ENCODE peak calls at places on chromosomes 1 and 21, in eight cellular contexts. C, B, G, T, M, J, V and I are unnamed samples.

GRCh38 chr1:8667869-8668595 is 149.4 kb downstream of the RERE start:
- DNase-seq in C (no peak), B (peak), G (no peak), T (peak), M (peak), J (no peak), V (no peak), I (no peak)

GRCh38 chr1:31855038-31855845 is 39.4 kb upstream of the SPOCD1 start:
- DNase-seq in C (peak), B (peak), G (no peak), T (no peak), M (peak), J (peak), V (no peak), I (no peak)

GRCh38 chr1:151362308-151363155 is 10.0 kb downstream of the SELENBP1 start:
- DNase-seq in C (no peak), B (no peak), G (no peak), T (no peak), M (no peak), J (no peak), V (no peak), I (no peak)

GRCh38 chr1:243508303-243508713 is 252.5 kb downstream of the SDCCAG8 start:
- DNase-seq in C (no peak), B (no peak), G (no peak), T (no peak), M (no peak), J (no peak), V (no peak), I (peak)

GRCh38 chr1:26015358-26015757 is 6.2 kb upstream of the EXTL1 start:
- DNase-seq in C (no peak), B (no peak), G (no peak), T (no peak), M (peak), J (no peak), V (no peak), I (peak)

GRCh38 chr1:168636642-168637111 is 60.3 kb downstream of the XCL1 start:
- DNase-seq in C (no peak), B (peak), G (no peak), T (no peak), M (peak), J (no peak), V (no peak), I (no peak)

GRCh38 chr1:10398278-10398733 is 558 bp upstream of the PGD start:
- DNase-seq in C (no peak), B (no peak), G (no peak), T (no peak), M (no peak), J (no peak), V (no peak), I (peak)

GRCh38 chr1:149888999-149889289 is 10.4 kb upstream of the BOLA1 start:
- DNase-seq in C (no peak), B (peak), G (no peak), T (peak), M (peak), J (no peak), V (peak), I (no peak)

GRCh38 chr1:8943516-8943896 is 2.2 kb upstream of the CA6 start:
- DNase-seq in C (no peak), B (no peak), G (no peak), T (no peak), M (no peak), J (no peak), V (no peak), I (peak)

GRCh38 chr21:40120944-40121575 is 253.8 kb downstream of the PCP4 start:
- DNase-seq in C (no peak), B (peak), G (peak), T (peak), M (peak), J (no peak), V (no peak), I (peak)

GRCh38 chr1:156053770-156054499 is at the start of gene UBQLN4:
- DNase-seq in C (peak), B (peak), G (peak), T (peak), M (peak), J (peak), V (peak), I (peak)

GRCh38 chr1:110750446-110751029 is 75.8 kb upstream of the KCNA3 start:
- DNase-seq in C (no peak), B (no peak), G (no peak), T (no peak), M (no peak), J (no peak), V (no peak), I (no peak)

GRCh38 chr1:150909585-150910185 is 16.5 kb upstream of the SETDB1 start:
- DNase-seq in C (no peak), B (no peak), G (peak), T (no peak), M (no peak), J (no peak), V (no peak), I (no peak)

GRCh38 chr1:30375156-30375555 is 348.2 kb downstream of the MATN1 start:
- DNase-seq in C (no peak), B (no peak), G (no peak), T (no peak), M (no peak), J (no peak), V (peak), I (no peak)

GRCh38 chr21:35050348-35051286 is 1.5 kb upstream of the RUNX1 start:
- DNase-seq in C (no peak), B (no peak), G (peak), T (no peak), M (no peak), J (peak), V (no peak), I (no peak)

GRCh38 chr1:177351361-177352108 is 180.8 kb downstream of the BRINP2 start:
- DNase-seq in C (no peak), B (no peak), G (no peak), T (no peak), M (no peak), J (no peak), V (peak), I (no peak)

GRCh38 chr1:245386321-245387002 is 231.7 kb downstream of the KIF26B start:
- DNase-seq in C (no peak), B (no peak), G (no peak), T (peak), M (no peak), J (no peak), V (no peak), I (no peak)

GRCh38 chr1:110324667-110325066 is 14.5 kb upstream of the RBM15 start:
- DNase-seq in C (no peak), B (no peak), G (no peak), T (no peak), M (no peak), J (no peak), V (no peak), I (no peak)

GRCh38 chr1:200771625-200772555 is 33.2 kb downstream of the CAMSAP2 start:
- DNase-seq in C (no peak), B (peak), G (no peak), T (no peak), M (peak), J (peak), V (no peak), I (no peak)

GRCh38 chr1:219917851-219918466 is 10.4 kb downstream of the SLC30A10 start:
- DNase-seq in C (no peak), B (peak), G (no peak), T (no peak), M (peak), J (no peak), V (no peak), I (no peak)

GRCh38 chr21:15060776-15061175 is 4.0 kb downstream of the NRIP1 start:
- DNase-seq in C (no peak), B (no peak), G (no peak), T (no peak), M (no peak), J (no peak), V (no peak), I (no peak)

GRCh38 chr21:45651921-45652320 is 8.4 kb downstream of the PCBP3 start:
- DNase-seq in C (no peak), B (no peak), G (no peak), T (no peak), M (no peak), J (no peak), V (no peak), I (no peak)

GRCh38 chr1:100122177-100122576 is 10.6 kb downstream of the SASS6 start:
- DNase-seq in C (no peak), B (no peak), G (no peak), T (no peak), M (no peak), J (no peak), V (no peak), I (no peak)

GRCh38 chr1:24776821-24777220 is 31.6 kb downstream of the CLIC4 start:
- DNase-seq in C (no peak), B (no peak), G (peak), T (no peak), M (no peak), J (no peak), V (no peak), I (no peak)

GRCh38 chr1:28853033-28853742 is 41.2 kb downstream of the OPRD1 start:
- DNase-seq in C (no peak), B (no peak), G (no peak), T (no peak), M (no peak), J (no peak), V (no peak), I (no peak)

GRCh38 chr1:18951818-18952391 is 4.6 kb downstream of the IFFO2 start:
- DNase-seq in C (peak), B (no peak), G (no peak), T (no peak), M (peak), J (no peak), V (peak), I (no peak)

GRCh38 chr1:36341626-36342320 is 18.3 kb upstream of the EVA1B start:
- DNase-seq in C (no peak), B (no peak), G (no peak), T (no peak), M (no peak), J (no peak), V (no peak), I (no peak)

GRCh38 chr21:14900058-14900457 is 164.7 kb downstream of the NRIP1 start:
- DNase-seq in C (no peak), B (peak), G (no peak), T (no peak), M (peak), J (peak), V (no peak), I (no peak)

GRCh38 chr1:6779089-6779805 is 6.0 kb upstream of the CAMTA1 start:
- DNase-seq in C (no peak), B (no peak), G (no peak), T (no peak), M (no peak), J (no peak), V (no peak), I (no peak)

GRCh38 chr1:58395355-58395754 is 151.2 kb downstream of the OMA1 start:
- DNase-seq in C (peak), B (peak), G (no peak), T (no peak), M (peak), J (peak), V (no peak), I (peak)

GRCh38 chr1:69510026-69510425 is 57.7 kb upstream of the LRRC7 start:
- DNase-seq in C (no peak), B (no peak), G (no peak), T (no peak), M (no peak), J (no peak), V (no peak), I (no peak)

GRCh38 chr21:41229527-41230248 is 61.7 kb downstream of the BACE2 start:
- DNase-seq in C (no peak), B (no peak), G (no peak), T (no peak), M (no peak), J (no peak), V (no peak), I (no peak)